ENCODE peak calls at places on chromosome 7, in four cellular contexts. J, V, E and U are unnamed samples.

GRCh38 chr7:152597514-152597913 is 78.4 kb downstream of the XRCC2 start:
- DNase-seq in V (no peak), J (peak), E (no peak), U (no peak)

GRCh38 chr7:30848121-30848855 is 63.4 kb upstream of the AQP1 start:
- DNase-seq in J (no peak), E (no peak), V (no peak), U (no peak)

GRCh38 chr7:27943261-27943660 is 203.3 kb downstream of the TAX1BP1 start:
- DNase-seq in E (no peak), J (no peak), V (no peak), U (no peak)

GRCh38 chr7:2473496-2474180 is 2.6 kb downstream of the GRIFIN start:
- DNase-seq in E (no peak), V (no peak), J (no peak), U (no peak)

GRCh38 chr7:91373401-91373800 is 109.2 kb downstream of the FZD1 start:
- DNase-seq in V (no peak), E (no peak), J (no peak), U (no peak)

GRCh38 chr7:101128040-101128834 is 1.3 kb downstream of the SERPINE1 start:
- DNase-seq in V (no peak), E (no peak), J (no peak), U (no peak)

GRCh38 chr7:36487756-36488336 is 98.2 kb downstream of the ANLN start:
- DNase-seq in V (peak), E (peak), J (peak), U (peak)

GRCh38 chr7:45882465-45882810 is 5.8 kb upstream of the IGFBP1 start:
- DNase-seq in V (no peak), E (no peak), J (no peak), U (peak)

GRCh38 chr7:77798394-77799077 is at the start of the genes PHTF2 and TMEM60:
- DNase-seq in J (peak), E (peak), V (peak), U (peak)

GRCh38 chr7:83426325-83426724 is 222.6 kb downstream of the SEMA3E start:
- DNase-seq in J (no peak), E (no peak), V (peak), U (no peak)

GRCh38 chr7:144780071-144780608 is 55.7 kb downstream of the TPK1 start:
- DNase-seq in V (no peak), E (no peak), J (no peak), U (no peak)

GRCh38 chr7:4129481-4130122 is 552.5 kb upstream of the FOXK1 start:
- DNase-seq in V (no peak), J (no peak), E (no peak), U (no peak)

GRCh38 chr7:4119848-4120247 is 562.2 kb upstream of the FOXK1 start:
- DNase-seq in J (no peak), V (no peak), E (no peak), U (no peak)

GRCh38 chr7:4128161-4128560 is 553.9 kb upstream of the FOXK1 start:
- DNase-seq in J (no peak), E (no peak), V (no peak), U (no peak)

GRCh38 chr7:4124904-4125477 is 557.1 kb upstream of the FOXK1 start:
- DNase-seq in J (no peak), E (no peak), V (no peak), U (no peak)

DNA sequence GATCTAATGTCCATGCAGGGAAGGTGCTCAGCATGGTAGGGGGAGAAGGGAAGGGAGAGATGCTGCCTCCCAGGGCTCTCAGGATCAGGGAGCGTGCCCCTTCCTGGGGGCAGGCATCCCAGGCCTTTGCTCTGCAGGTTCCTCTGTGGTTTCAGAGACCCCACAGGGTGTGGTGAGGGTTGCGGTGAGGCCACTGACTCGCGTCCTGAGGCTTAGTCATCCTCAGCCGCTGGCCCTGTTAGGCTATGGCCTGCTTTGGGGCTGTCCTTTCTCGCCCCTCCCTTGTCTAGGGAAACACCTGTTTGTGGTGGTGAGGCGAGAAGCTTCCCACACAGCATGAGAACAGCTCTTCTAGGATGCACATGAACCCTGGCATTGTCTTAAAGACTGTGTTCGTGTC is 558.3 kb upstream of the FOXK1 start:
- DNase-seq in J (no peak), E (no peak), V (no peak), U (no peak)
- TF ChIP-seq RAD21 in J (no peak), E (no peak), V (no peak), U (no peak)

GRCh38 chr7:126924477-126924876 is 328.3 kb downstream of the GRM8 start:
- DNase-seq in J (no peak), V (no peak), E (no peak), U (no peak)

GRCh38 chr7:126930166-126930565 is 322.6 kb downstream of the GRM8 start:
- DNase-seq in E (no peak), J (no peak), V (no peak), U (no peak)
- TF ChIP-seq MAX in E (no peak), J (no peak), V (no peak), U (no peak)

DNA sequence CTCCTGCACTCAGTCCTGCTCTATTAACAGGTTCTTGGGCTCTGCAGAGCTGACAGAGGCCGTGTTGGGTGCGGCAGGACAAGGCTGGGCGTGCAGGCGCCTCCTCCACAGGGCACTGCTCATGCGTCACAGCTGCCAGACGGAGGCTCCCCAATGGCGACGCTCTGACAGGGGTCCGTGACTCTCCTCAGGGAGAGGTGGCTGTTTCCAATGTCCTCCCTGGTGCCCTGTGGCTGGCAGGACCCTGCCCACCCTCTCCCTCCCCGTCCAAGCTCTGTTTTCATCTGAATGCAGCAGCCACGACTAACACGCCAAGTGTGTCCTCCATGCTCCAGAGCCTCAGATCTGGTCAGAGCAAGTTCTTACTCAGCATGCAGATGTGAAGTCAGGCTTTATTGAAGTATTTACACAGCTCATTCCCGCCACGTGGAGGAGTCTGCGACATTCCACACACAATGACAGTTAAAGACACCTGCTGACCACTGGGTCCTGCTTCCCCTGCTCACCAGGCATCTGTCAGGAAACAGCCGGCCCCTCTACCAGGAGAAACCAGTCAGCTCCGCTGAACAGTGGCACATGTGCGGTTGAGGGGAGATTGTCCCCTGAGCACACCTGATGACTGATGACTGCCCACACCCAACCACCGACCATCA is 116.7 kb downstream of the VIPR2 start:
- DNase-seq in E (no peak), J (no peak), V (no peak), U (peak)
- TF ChIP-seq BHLHE40 in E (no peak), J (no peak), V (no peak), U (no peak)

GRCh38 chr7:22433710-22434460 is 66.1 kb downstream of the STEAP1B start:
- DNase-seq in E (no peak), J (peak), V (no peak), U (peak)
- TF ChIP-seq RAD21 in E (no peak), J (peak), V (no peak), U (no peak)